ENCODE peak calls at places on chromosomes 13 and 19, in nine cellular contexts. E is activated CD8-positive, alpha-beta memory T cell treated with anti-CD3 and anti-CD28 coated beads, Interleukin-2, amount 50 U/mL, for 4 hours; S is NCI-H510A; X is B cell; I is activated naive CD4-positive, alpha-beta T cell; C is effector CD8-positive, alpha-beta T cell; R is ELR; O is activated T-cell treated with anti-CD3 and anti-CD28 coated beads, Interleukin-2, amount 50 U/mL, for 1 hour; V is ACHN. U is an unnamed sample.

GRCh38 chr13:110509971-110510786 is 51.3 kb downstream of the RAB20 start:
- DNase-seq in X (no peak), R (peak), S (no peak), C (no peak), I (no peak), V (no peak), E (no peak), O (no peak), U (no peak)

GRCh38 chr13:113750554-113751399 is 8.2 kb upstream of the TMEM255B start:
- DNase-seq in R (no peak), O (no peak), I (no peak), C (no peak), V (no peak), E (no peak), X (no peak), S (no peak), U (no peak)

GRCh38 chr13:73832203-73832602 is 302.0 kb downstream of the KLF12 start:
- DNase-seq in X (no peak), V (no peak), C (no peak), S (no peak), I (no peak), R (no peak), O (no peak), E (no peak), U (no peak)

GRCh38 chr13:97849305-97849704 is 104.2 kb upstream of the IPO5 start:
- DNase-seq in X (no peak), C (no peak), O (no peak), V (peak), S (no peak), I (no peak), E (no peak), R (peak), U (peak)

GRCh38 chr13:77048592-77048991 is 21.6 kb upstream of the FBXL3 start:
- DNase-seq in I (no peak), R (no peak), O (no peak), E (no peak), X (no peak), C (no peak), V (no peak), S (no peak), U (no peak)

GRCh38 chr13:44576396-44577235 is 486 bp upstream of the TSC22D1 start:
- DNase-seq in I (peak), X (peak), E (peak), V (no peak), C (peak), R (no peak), S (no peak), O (peak), U (peak)

GRCh38 chr19:31252476-31252875 is 96.8 kb downstream of the TSHZ3 start:
- DNase-seq in E (no peak), I (no peak), S (no peak), V (no peak), O (no peak), C (no peak), R (no peak), X (no peak), U (no peak)

GRCh38 chr13:26721251-26721939 is 39.2 kb downstream of the GPR12 start:
- DNase-seq in I (peak), O (peak), X (no peak), R (peak), S (no peak), V (no peak), E (peak), C (peak), U (no peak)

GRCh38 chr13:101523732-101524131 is 71.3 kb downstream of the ITGBL1 start:
- DNase-seq in O (no peak), S (no peak), X (no peak), V (peak), R (peak), E (no peak), I (no peak), C (no peak), U (no peak)

GRCh38 chr13:40172149-40172591 is 494.3 kb downstream of the FOXO1 start:
- DNase-seq in E (no peak), C (no peak), I (no peak), X (no peak), V (no peak), O (no peak), R (no peak), S (no peak), U (no peak)

GRCh38 chr13:43664700-43665191 is 122.0 kb downstream of the ENOX1 start:
- DNase-seq in R (peak), E (no peak), V (peak), O (no peak), I (no peak), X (no peak), S (no peak), C (no peak), U (peak)

GRCh38 chr13:50203256-50204083 is 188.2 kb downstream of the KCNRG start:
- DNase-seq in C (no peak), O (no peak), R (no peak), E (no peak), V (no peak), S (no peak), I (no peak), X (no peak), U (no peak)

GRCh38 chr13:100433475-100433874 is 155.1 kb downstream of the GGACT start:
- DNase-seq in E (no peak), I (no peak), C (no peak), X (no peak), R (no peak), S (no peak), O (no peak), V (no peak), U (no peak)

GRCh38 chr19:1026189-1027019 is at the start of gene CNN2:
- DNase-seq in O (peak), C (peak), E (peak), S (no peak), V (peak), I (peak), R (peak), X (peak), U (peak)

GRCh38 chr19:32537626-32538025 is 43.4 kb upstream of the PDCD5 start:
- DNase-seq in I (no peak), X (no peak), R (no peak), O (no peak), S (no peak), V (no peak), E (no peak), C (no peak), U (no peak)

GRCh38 chr13:110393761-110394160 is 86.7 kb downstream of the COL4A2 start:
- DNase-seq in I (no peak), R (no peak), X (no peak), V (no peak), E (no peak), C (no peak), O (no peak), S (no peak), U (no peak)

GRCh38 chr19:33438016-33438671 is 64.6 kb downstream of the CEBPG start:
- DNase-seq in S (no peak), E (no peak), O (no peak), C (no peak), V (no peak), I (no peak), R (peak), X (no peak), U (no peak)

GRCh38 chr13:51122868-51123267 is 11.8 kb upstream of the C13orf42 start:
- DNase-seq in C (no peak), X (no peak), V (no peak), S (no peak), R (no peak), I (no peak), O (no peak), E (no peak), U (no peak)

GRCh38 chr13:65946387-65946786 is 1283.7 kb downstream of the PCDH9 start:
- DNase-seq in V (no peak), C (no peak), O (no peak), E (no peak), S (no peak), I (no peak), X (no peak), R (no peak), U (no peak)

GRCh38 chr13:106573855-106574254 is 5.9 kb upstream of the ARGLU1 start:
- DNase-seq in R (no peak), E (no peak), O (no peak), S (no peak), X (no peak), I (no peak), C (no peak), V (no peak), U (no peak)

GRCh38 chr13:27053902-27054595 is 117.6 kb downstream of the USP12 start:
- DNase-seq in S (no peak), R (peak), O (no peak), X (no peak), E (no peak), V (peak), C (no peak), I (no peak), U (peak)

GRCh38 chr19:41795031-41795461 is 1.3 kb upstream of the CEACAM3 start:
- DNase-seq in E (peak), C (peak), R (peak), O (peak), V (peak), X (peak), S (peak), I (peak), U (peak)

GRCh38 chr19:48290923-48291700 is 21.2 kb downstream of the ZNF114 start:
- DNase-seq in O (peak), R (peak), E (peak), X (peak), V (peak), I (peak), C (peak), S (no peak), U (peak)

GRCh38 chr19:29364999-29365398 is 152.0 kb upstream of the UQCRFS1 start:
- DNase-seq in S (no peak), X (no peak), O (no peak), C (no peak), R (no peak), V (no peak), E (no peak), I (no peak), U (no peak)

GRCh38 chr13:20182231-20182846 is 10.4 kb downstream of the GJB2 start:
- DNase-seq in E (peak), X (peak), S (peak), R (peak), V (peak), C (peak), O (peak), I (no peak), U (peak)

GRCh38 chr13:102571075-102571474 is 25.7 kb upstream of the TPP2 start:
- DNase-seq in R (peak), C (no peak), I (no peak), V (no peak), X (no peak), S (no peak), O (no peak), E (no peak), U (no peak)

GRCh38 chr19:42276821-42277220 is 7.8 kb downstream of the CIC start:
- DNase-seq in C (no peak), I (no peak), S (no peak), X (no peak), E (no peak), V (no peak), O (no peak), R (peak), U (no peak)

GRCh38 chr13:113048766-113049165 is 56.8 kb upstream of the F7 start:
- DNase-seq in E (no peak), V (no peak), C (no peak), O (no peak), S (no peak), I (no peak), R (no peak), X (no peak), U (no peak)

GRCh38 chr19:907183-907853 is 5.7 kb downstream of the R3HDM4 start:
- DNase-seq in X (peak), R (no peak), E (no peak), V (no peak), O (peak), I (peak), S (no peak), C (peak), U (no peak)

GRCh38 chr19:16040642-16041041 is 35.7 kb upstream of the TPM4 start:
- DNase-seq in E (no peak), X (no peak), I (no peak), V (no peak), S (no peak), R (peak), C (no peak), O (no peak), U (no peak)

GRCh38 chr19:20969498-20969897 is 46.4 kb downstream of the ZNF85 start:
- DNase-seq in R (no peak), X (no peak), V (no peak), I (no peak), O (no peak), E (no peak), C (no peak), S (no peak), U (peak)

GRCh38 chr19:14383898-14384669 is 2.8 kb downstream of the ADGRE5 start:
- DNase-seq in O (peak), R (peak), V (peak), S (no peak), C (peak), I (peak), E (peak), X (peak), U (peak)

GRCh38 chr19:16620584-16620983 is 7.4 kb downstream of the MED26 start:
- DNase-seq in O (no peak), R (no peak), S (no peak), I (no peak), C (no peak), E (no peak), V (no peak), X (no peak), U (peak)

GRCh38 chr19:55536951-55537740 is at the start of gene SBK2:
- DNase-seq in R (no peak), C (no peak), O (no peak), V (peak), I (no peak), X (no peak), S (no peak), E (no peak), U (no peak)

GRCh38 chr19:1862424-1863307 is 713 bp downstream of the KLF16 start:
- DNase-seq in E (peak), C (peak), V (peak), S (no peak), I (peak), O (peak), R (peak), X (no peak), U (no peak)

GRCh38 chr19:29666634-29667389 is 1.6 kb downstream of the PLEKHF1 start:
- DNase-seq in E (no peak), I (no peak), R (peak), O (peak), V (peak), X (no peak), C (no peak), S (no peak), U (no peak)

GRCh38 chr19:3114018-3114726 is 20.0 kb downstream of the GNA11 start:
- DNase-seq in X (no peak), O (no peak), V (no peak), I (no peak), C (no peak), S (no peak), R (no peak), E (no peak), U (no peak)